ENCODE peak calls at places on chromosomes 3 and 15, in seven cellular contexts. T is AG09309, P is HL-60, Q is testis, I is GM10248, R is neural crest cell, B is esophagus muscularis mucosa. S is an unnamed sample.

GRCh38 chr15:68815598-68815997 is 5.1 kb downstream of the ANP32A start:
- DNase-seq in T (no peak), P (peak), Q (no peak), I (no peak), R (no peak), B (no peak), S (peak)

GRCh38 chr15:78282324-78282723 is 17.1 kb downstream of the SKIC8 start:
- DNase-seq in T (no peak), P (no peak), Q (no peak), I (no peak), R (no peak), B (no peak), S (peak)

GRCh38 chr15:88636039-88636438 is 2.8 kb upstream of the ISG20 start:
- DNase-seq in T (no peak), P (no peak), Q (no peak), I (no peak), R (no peak), B (no peak), S (no peak)

GRCh38 chr3:32991781-32992180 is 40.3 kb downstream of the CCR4 start:
- DNase-seq in T (no peak), P (no peak), Q (no peak), I (no peak), R (no peak), B (no peak), S (no peak)

GRCh38 chr3:143024351-143024960 is 23.1 kb downstream of the U2SURP start:
- DNase-seq in T (no peak), P (no peak), Q (no peak), I (no peak), R (no peak), B (no peak), S (no peak)

GRCh38 chr15:26572606-26573350 is 200.1 kb downstream of the GABRB3 start:
- DNase-seq in T (no peak), P (no peak), Q (no peak), I (no peak), R (no peak), B (peak), S (no peak)

GRCh38 chr3:38950585-38950984 is 101.2 kb downstream of the SCN11A start:
- DNase-seq in T (no peak), P (no peak), Q (no peak), I (no peak), R (no peak), B (no peak), S (no peak)

GRCh38 chr3:48406443-48407431 is 23.1 kb downstream of the PLXNB1 start:
- DNase-seq in T (no peak), P (no peak), Q (peak), I (no peak), R (no peak), B (no peak), S (no peak)

GRCh38 chr3:24590344-24590880 is 95.8 kb upstream of the THRB start:
- DNase-seq in T (no peak), P (no peak), Q (no peak), I (no peak), R (no peak), B (no peak), S (no peak)

GRCh38 chr15:22839046-22839705 is 710 bp downstream of the NIPA2 start:
- DNase-seq in T (no peak), P (no peak), Q (no peak), I (peak), R (no peak), B (no peak), S (no peak)

GRCh38 chr3:184186184-184186901 is at the start of gene ABCF3:
- DNase-seq in T (no peak), P (no peak), Q (no peak), I (no peak), R (no peak), B (no peak), S (peak)

GRCh38 chr15:36571301-36571700 is 8.1 kb upstream of the CDIN1 start:
- DNase-seq in T (no peak), P (no peak), Q (no peak), I (no peak), R (no peak), B (no peak), S (no peak)

GRCh38 chr3:51581529-51581928 is 43.0 kb downstream of the RAD54L2 start:
- DNase-seq in T (no peak), P (no peak), Q (no peak), I (no peak), R (no peak), B (no peak), S (peak)

GRCh38 chr3:149466192-149466591 is 8.3 kb upstream of the TM4SF4 start:
- DNase-seq in T (peak), P (no peak), Q (no peak), I (no peak), R (no peak), B (no peak), S (peak)

GRCh38 chr3:197204729-197205128 is 93.7 kb downstream of the DLG1 start:
- DNase-seq in T (no peak), P (no peak), Q (no peak), I (no peak), R (no peak), B (no peak), S (no peak)

GRCh38 chr3:183629546-183630301 is 5.7 kb upstream of the KLHL24 start:
- DNase-seq in T (no peak), P (no peak), Q (no peak), I (no peak), R (no peak), B (no peak), S (no peak)

GRCh38 chr3:30581982-30582381 is 24.4 kb upstream of the TGFBR2 start:
- DNase-seq in T (no peak), P (no peak), Q (no peak), I (no peak), R (no peak), B (no peak), S (no peak)

GRCh38 chr15:72340366-72340765 is 20.4 kb upstream of the CELF6 start:
- DNase-seq in T (no peak), P (no peak), Q (no peak), I (no peak), R (no peak), B (no peak), S (peak)

GRCh38 chr3:56421205-56421604 is 47.1 kb downstream of the ERC2 start:
- DNase-seq in T (no peak), P (no peak), Q (no peak), I (no peak), R (no peak), B (no peak), S (no peak)

GRCh38 chr3:153925826-153926514 is 195.2 kb upstream of the ARHGEF26 start:
- DNase-seq in T (no peak), P (no peak), Q (no peak), I (no peak), R (no peak), B (no peak), S (no peak)

GRCh38 chr3:153927107-153927506 is 194.1 kb upstream of the ARHGEF26 start:
- DNase-seq in T (peak), P (no peak), Q (peak), I (peak), R (no peak), B (no peak), S (peak)
- TF ChIP-seq CTCF in T (no peak), P (no peak), Q (no peak), I (peak), R (peak), B (peak), S (no peak)

GRCh38 chr15:89888214-89888804 is 5.5 kb downstream of the AP3S2 start:
- DNase-seq in T (peak), P (peak), Q (no peak), I (no peak), R (no peak), B (no peak), S (peak)
- TF ChIP-seq CTCF in T (peak), P (peak), Q (no peak), I (no peak), R (peak), B (no peak), S (peak)

DNA sequence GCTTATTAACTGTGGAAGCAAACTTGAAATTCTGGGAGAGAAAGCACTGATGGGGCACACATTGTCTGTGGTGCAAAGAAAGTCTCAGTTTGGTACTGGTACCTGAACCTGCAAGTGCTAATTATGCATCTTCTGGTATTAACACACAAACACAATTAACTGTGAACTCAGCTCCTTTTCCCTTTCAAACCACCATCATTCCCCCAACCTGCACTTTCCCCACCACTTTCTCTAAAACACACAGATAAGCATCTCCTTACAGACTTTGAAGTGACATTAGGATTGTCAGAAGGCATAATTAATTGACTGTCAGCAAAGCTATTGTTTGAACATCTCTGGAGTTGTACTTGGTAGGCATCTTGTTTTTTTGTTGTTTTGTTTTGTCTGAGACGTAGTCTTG is 452.2 kb upstream of the TPRG1 start:
- DNase-seq in T (no peak), P (no peak), Q (no peak), I (no peak), R (no peak), B (no peak), S (no peak)
- TF ChIP-seq CTCF in T (no peak), P (no peak), Q (no peak), I (no peak), R (no peak), B (no peak), S (no peak)

DNA sequence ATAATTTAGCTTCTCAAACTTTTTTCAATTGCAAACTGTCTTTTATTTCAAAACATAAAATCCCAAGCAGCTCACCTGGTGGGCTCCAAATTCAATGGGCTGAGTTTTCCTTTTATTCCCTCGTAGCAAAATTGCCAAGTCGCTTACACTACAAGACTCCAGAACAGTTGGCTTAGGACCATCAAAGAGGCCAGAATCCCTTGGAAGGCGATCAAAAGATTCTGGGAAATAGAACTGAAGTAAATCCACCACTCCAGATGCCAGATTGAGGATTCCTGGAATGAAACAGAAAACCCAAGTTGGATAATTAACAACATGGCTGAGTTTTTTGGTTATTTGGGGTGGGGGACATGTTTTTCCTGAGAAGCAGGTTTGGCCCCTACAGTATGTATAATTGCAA is 87.7 kb upstream of the DCLK3 start:
- DNase-seq in T (no peak), P (no peak), Q (no peak), I (no peak), R (no peak), B (no peak), S (no peak)
- TF ChIP-seq CTCF in T (no peak), P (no peak), Q (no peak), I (no peak), R (no peak), B (no peak), S (no peak)

DNA sequence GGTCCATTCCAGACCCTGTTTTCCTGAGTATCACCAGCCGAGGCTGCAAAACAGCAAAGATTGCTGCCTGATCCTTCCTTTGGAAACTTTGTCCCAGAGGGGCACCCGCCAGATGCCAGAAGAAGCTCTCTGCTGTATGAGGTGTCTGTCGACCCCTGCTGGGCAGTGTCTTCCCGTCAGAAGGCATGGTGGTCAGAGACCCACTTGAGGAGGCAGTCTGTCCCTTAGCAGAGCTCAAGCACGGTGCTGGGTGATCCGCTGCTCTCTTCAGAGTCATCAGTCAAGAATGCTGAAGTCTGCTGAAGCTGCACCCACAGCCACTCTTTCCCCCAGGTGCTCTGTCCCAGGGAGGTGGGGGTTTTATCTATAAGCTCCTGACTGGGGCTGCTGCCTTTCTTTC is 1121.2 kb downstream of the NSUN3 start:
- DNase-seq in T (no peak), P (no peak), Q (no peak), I (no peak), R (no peak), B (no peak), S (no peak)
- TF ChIP-seq CTCF in T (no peak), P (no peak), Q (no peak), I (no peak), R (no peak), B (no peak), S (no peak)

GRCh38 chr15:92277776-92278175 is 115.9 kb upstream of the ST8SIA2 start:
- DNase-seq in T (peak), P (peak), Q (peak), I (peak), R (no peak), B (peak), S (peak)
- TF ChIP-seq CTCF in T (peak), P (peak), Q (no peak), I (peak), R (peak), B (peak), S (no peak)

GRCh38 chr3:9251055-9251786 is 1.8 kb upstream of the SRGAP3 start:
- DNase-seq in T (no peak), P (no peak), Q (no peak), I (no peak), R (no peak), B (no peak), S (no peak)
- TF ChIP-seq CTCF in T (peak), P (no peak), Q (no peak), I (no peak), R (no peak), B (no peak), S (no peak)

GRCh38 chr3:29201609-29202008 is 79.3 kb upstream of the RBMS3 start:
- DNase-seq in T (no peak), P (no peak), Q (no peak), I (no peak), R (no peak), B (no peak), S (no peak)
- TF ChIP-seq CTCF in T (no peak), P (no peak), Q (no peak), I (no peak), R (no peak), B (no peak), S (no peak)

GRCh38 chr3:62708642-62709041 is 166.6 kb downstream of the CADPS start:
- DNase-seq in T (no peak), P (no peak), Q (no peak), I (no peak), R (peak), B (no peak), S (no peak)
- TF ChIP-seq CTCF in T (no peak), P (no peak), Q (no peak), I (no peak), R (no peak), B (no peak), S (no peak)

DNA sequence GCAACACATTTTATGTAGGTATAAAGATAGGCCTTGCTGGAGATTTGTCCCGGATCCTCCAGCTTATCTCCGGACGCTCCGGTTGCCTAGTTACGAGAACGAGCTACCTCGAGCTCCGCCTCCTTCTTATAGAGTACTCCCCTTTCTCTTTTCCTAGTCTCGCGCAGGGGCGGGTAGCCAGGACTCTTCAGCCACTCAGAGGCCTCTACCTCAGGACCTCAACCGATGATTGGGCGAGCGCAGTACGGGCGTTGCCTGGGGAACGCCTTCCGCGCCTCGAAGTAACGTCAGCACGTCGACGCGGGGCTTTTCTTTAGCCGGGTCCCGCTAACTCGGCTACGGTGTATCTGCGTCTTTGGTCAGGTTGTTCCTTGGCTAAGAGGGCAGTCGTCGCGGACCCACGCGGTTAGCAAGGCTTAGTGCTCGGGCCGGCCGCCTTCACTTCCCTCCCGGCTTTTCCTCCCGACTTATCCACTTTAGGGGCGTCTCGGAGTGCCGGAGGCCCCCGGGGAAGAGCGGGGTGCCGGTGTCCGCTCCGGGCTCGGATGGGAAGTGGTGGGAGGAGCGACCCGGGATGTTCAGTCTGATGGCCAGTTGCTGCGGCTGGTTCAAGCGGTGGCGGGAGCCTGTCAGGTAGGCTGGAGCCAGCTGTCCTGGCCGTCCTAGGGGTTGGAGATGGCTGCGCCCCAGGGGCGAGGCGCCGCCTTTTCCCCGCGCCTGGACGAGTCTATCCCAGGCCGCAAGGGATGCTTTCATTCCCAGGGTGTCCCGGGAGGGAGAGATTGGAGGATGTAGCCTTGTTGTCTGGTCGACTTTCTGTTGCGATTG is at the start of gene ARL13B:
- DNase-seq in T (peak), P (peak), Q (peak), I (peak), R (peak), B (peak), S (peak)
- TF ChIP-seq CTCF in T (no peak), P (no peak), Q (no peak), I (no peak), R (no peak), B (no peak), S (no peak)

S was measured in fibroblast of lung.